ENCODE peak calls at places on chromosomes 13 and 19, in seven cellular contexts. M is osteocyte, Q is fibroblast of mammary gland, I is AG10803, Z is colonic mucosa, P is mammary epithelial cell, T is omental fat pad. G is an unnamed sample.
A peak's percentile ranks its signal among the peaks of the same experiment; 100 is the strongest.

GRCh38 chr13:24127116-24127631 is 33.3 kb upstream of the SPATA13 start:
- DNase-seq in M (no peak), Q (peak; percentile 16), I (peak; percentile 6), Z (peak; percentile 82), P (no peak), T (no peak), G (no peak)

GRCh38 chr19:10817291-10818038 is 18.5 kb downstream of the TMED1 start:
- DNase-seq in M (peak; percentile 92), Q (peak; percentile 98), I (peak; percentile 99), Z (peak; percentile 45), P (no peak), T (no peak), G (no peak)

GRCh38 chr19:43901395-43902390 is 33.4 kb downstream of the ZNF45 start:
- DNase-seq in M (peak; percentile 90), Q (peak; percentile 89), I (peak; percentile 86), Z (peak; percentile 91), P (peak; percentile 84), T (peak; percentile 51), G (peak; percentile 57)

GRCh38 chr19:49933643-49934042 is 4.3 kb upstream of the NUP62 start:
- DNase-seq in M (no peak), Q (no peak), I (no peak), Z (no peak), P (no peak), T (no peak), G (no peak)

GRCh38 chr13:109665781-109666249 is 120.6 kb downstream of the IRS2 start:
- DNase-seq in M (no peak), Q (no peak), I (no peak), Z (no peak), P (no peak), T (no peak), G (no peak)

GRCh38 chr13:46170687-46171086 is 11.3 kb downstream of the LCP1 start:
- DNase-seq in M (no peak), Q (peak; percentile 11), I (no peak), Z (no peak), P (no peak), T (no peak), G (no peak)

GRCh38 chr19:47848871-47849473 is 10.1 kb upstream of the TPRX2 start:
- DNase-seq in M (no peak), Q (peak; percentile 18), I (peak; percentile 4), Z (peak; percentile 24), P (no peak), T (no peak), G (no peak)

GRCh38 chr19:18591735-18592385 is 3.3 kb downstream of the REX1BD start:
- DNase-seq in M (no peak), Q (peak; percentile 85), I (peak; percentile 86), Z (no peak), P (no peak), T (no peak), G (no peak)

GRCh38 chr13:23822252-23822824 is 66.9 kb downstream of the MIPEP start:
- DNase-seq in M (no peak), Q (peak; percentile 27), I (peak; percentile 20), Z (no peak), P (no peak), T (no peak), G (no peak)

GRCh38 chr13:59494560-59494970 is 669.2 kb downstream of the DIAPH3 start:
- DNase-seq in M (no peak), Q (peak; percentile 61), I (peak; percentile 40), Z (no peak), P (no peak), T (no peak), G (no peak)

GRCh38 chr19:29311391-29311790 is 98.4 kb upstream of the UQCRFS1 start:
- DNase-seq in M (no peak), Q (no peak), I (no peak), Z (no peak), P (no peak), T (no peak), G (no peak)

GRCh38 chr19:15622991-15623390 is 8.0 kb downstream of the CYP4F8 start:
- DNase-seq in M (peak; percentile 75), Q (no peak), I (no peak), Z (peak; percentile 49), P (no peak), T (no peak), G (no peak)

GRCh38 chr19:2136796-2137195 is 14.6 kb downstream of the AP3D1 start:
- DNase-seq in M (no peak), Q (no peak), I (no peak), Z (no peak), P (no peak), T (no peak), G (no peak)

GRCh38 chr19:33490041-33490451 is 31.5 kb downstream of the PEPD start:
- DNase-seq in M (no peak), Q (no peak), I (no peak), Z (no peak), P (no peak), T (no peak), G (no peak)

GRCh38 chr13:90562388-90562787 is 785.1 kb upstream of the MIR17HG start:
- DNase-seq in M (no peak), Q (no peak), I (no peak), Z (no peak), P (peak; percentile 6), T (no peak), G (no peak)

GRCh38 chr13:46686171-46686570 is 110.8 kb downstream of the ESD start:
- DNase-seq in M (no peak), Q (no peak), I (no peak), Z (no peak), P (no peak), T (no peak), G (no peak)

GRCh38 chr19:7874857-7875393 is 735 bp upstream of the PRR36 start:
- DNase-seq in M (no peak), Q (no peak), I (no peak), Z (no peak), P (no peak), T (no peak), G (no peak)
- TF ChIP-seq CTCF in M (no peak), Q (no peak), I (no peak), Z (no peak), P (no peak), T (no peak), G (no peak)

DNA sequence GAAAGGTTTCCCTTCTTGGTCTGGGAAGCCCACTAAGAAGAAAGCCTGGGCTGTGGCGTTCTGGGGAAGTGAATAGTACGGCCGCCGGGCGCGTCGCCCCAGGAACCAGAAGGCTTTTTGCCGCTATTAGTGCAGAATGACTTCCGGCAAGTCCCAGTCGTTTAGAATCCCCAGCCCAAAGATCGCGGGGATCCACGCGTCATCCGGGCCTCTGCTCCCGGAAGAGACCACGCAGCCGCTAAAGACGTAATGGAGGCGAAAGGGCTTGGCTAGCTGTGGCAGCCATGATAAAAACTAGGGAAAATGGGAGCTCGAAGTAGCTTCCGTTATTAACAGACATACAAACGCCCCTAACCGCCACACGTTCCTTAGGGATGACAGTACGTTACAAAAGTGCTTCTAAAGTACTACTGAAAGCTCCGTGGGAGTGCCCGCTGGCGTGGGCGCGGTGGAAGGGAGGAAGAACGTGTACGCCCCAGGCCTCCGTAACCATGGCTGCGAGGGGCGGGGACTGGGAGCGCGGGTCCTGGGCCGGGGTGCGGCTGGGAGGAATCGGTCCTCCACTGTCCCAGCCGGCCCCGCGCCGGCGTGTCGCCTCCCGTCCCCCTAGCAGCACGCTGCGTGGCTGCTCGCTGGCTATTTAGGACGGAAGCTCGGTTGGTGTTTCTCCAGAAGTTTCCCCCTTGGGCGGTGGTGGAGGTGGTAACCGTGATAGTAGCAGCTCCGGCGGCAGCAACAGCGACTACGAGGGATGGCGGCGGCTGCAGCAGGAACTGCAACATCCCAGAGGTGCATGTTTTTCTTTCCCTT is at the start of gene SUGT1:
- DNase-seq in M (peak; percentile 99), Q (peak; percentile 97), I (peak; percentile 98), Z (peak; percentile 98), P (peak; percentile 98), T (peak; percentile 89), G (peak; percentile 82)
- TF ChIP-seq CTCF in M (peak; percentile 73), Q (peak; percentile 54), I (peak; percentile 74), Z (peak; percentile 39), P (peak; percentile 58), T (no peak), G (peak; percentile 57)

GRCh38 chr19:35764432-35765315 is 6.7 kb downstream of the PROSER3 start:
- DNase-seq in M (no peak), Q (no peak), I (no peak), Z (no peak), P (no peak), T (no peak), G (no peak)

GRCh38 chr19:35757231-35757748 is 461 bp upstream of the HSPB6 start:
- DNase-seq in M (peak; percentile 90), Q (peak; percentile 98), I (peak; percentile 88), Z (peak; percentile 70), P (no peak), T (peak; percentile 53), G (no peak)

GRCh38 chr19:35757749-35758608 is at the start of gene PROSER3:
- DNase-seq in M (peak; percentile 99), Q (peak; percentile 100), I (peak; percentile 100), Z (peak; percentile 98), P (peak; percentile 99), T (peak; percentile 94), G (peak; percentile 97)

GRCh38 chr19:35759697-35760096 is 1.7 kb downstream of the PROSER3 start:
- DNase-seq in M (no peak), Q (no peak), I (no peak), Z (no peak), P (no peak), T (no peak), G (no peak)

DNA sequence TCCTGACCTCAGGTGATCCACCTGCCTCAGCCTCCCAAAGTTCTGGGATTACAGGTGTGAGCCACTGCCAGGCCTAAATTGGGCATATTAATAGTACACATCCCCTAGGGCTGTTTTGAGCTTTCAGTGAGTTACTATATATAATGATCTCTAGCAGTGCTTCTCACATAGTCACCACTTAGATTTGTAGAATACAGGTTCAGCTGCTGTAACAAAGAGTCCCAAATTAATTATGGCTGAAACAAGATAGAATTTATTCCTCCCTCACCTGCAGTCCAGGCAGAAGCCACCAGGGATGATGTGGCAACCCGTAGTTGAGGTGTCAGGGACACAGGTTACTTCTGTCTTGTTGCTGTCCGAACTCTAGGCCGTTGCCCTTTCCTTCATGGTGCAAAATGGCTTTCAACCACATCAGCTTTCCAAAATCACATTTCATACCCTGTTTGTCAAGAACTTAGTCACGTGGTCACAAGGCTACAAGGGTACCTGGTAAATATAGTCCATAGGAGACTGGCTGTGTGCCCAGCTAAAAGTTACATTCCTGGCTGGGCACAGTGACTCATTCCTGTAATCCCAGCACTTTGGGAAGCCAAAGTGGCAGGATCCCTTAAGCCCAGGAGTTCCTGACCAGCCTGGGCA is 2.9 kb downstream of the PROSER3 start:
- DNase-seq in M (no peak), Q (no peak), I (no peak), Z (no peak), P (no peak), T (no peak), G (no peak)
- TF ChIP-seq CTCF in M (no peak), Q (no peak), I (no peak), Z (no peak), P (no peak), T (no peak), G (no peak)

DNA sequence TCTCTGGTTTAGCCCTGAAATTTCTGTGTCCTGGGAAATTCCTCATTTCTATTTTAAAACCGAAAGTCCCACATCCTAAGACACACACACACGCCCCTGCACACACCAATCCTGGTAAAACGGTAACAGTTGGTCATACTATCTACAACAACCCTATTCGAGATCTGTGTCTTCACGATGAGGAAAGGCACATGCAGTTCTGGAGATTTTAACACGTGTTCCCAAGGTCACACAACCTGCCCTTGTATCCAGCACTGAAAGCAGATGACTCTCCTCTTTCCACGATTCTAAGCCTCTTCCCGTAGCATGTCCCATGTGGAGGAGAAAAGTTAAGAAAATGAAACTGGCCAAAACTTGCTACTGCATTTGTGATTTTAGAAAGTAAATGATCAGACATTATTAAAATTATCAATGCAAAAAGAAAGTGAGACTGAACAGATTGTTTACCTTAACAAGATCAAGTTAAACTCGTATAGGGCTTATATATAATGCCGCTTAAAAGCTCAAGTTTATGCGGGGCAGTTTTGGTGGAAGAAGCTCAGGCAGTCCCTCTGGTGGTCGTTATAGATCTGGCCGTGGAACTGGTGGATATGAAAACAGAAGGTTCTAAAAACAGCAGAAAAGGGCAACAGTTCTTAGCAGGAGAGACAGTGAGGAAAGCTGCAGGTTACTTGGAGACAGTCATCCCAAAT is 32.7 kb downstream of the VSTM1 start:
- DNase-seq in M (no peak), Q (peak; percentile 47), I (peak; percentile 27), Z (no peak), P (no peak), T (no peak), G (no peak)
- TF ChIP-seq CTCF in M (peak; percentile 30), Q (peak; percentile 69), I (peak; percentile 67), Z (no peak), P (no peak), T (no peak), G (no peak)

G was measured in natural killer cell.